ENCODE peak calls at places on chromosomes 2 and 18, in seven cellular contexts. Y, W, I, D, K, T and G are unnamed samples.

GRCh38 chr18:37476182-37476581 is 89.4 kb downstream of the CELF4 start:
- DNase-seq in Y (no peak), W (no peak), I (no peak), D (no peak), K (peak; percentile 91), T (no peak), G (no peak)

GRCh38 chr2:25711641-25712369 is 38.4 kb upstream of the DTNB start:
- DNase-seq in Y (no peak), W (no peak), I (no peak), D (no peak), K (peak; percentile 69), T (no peak), G (peak; percentile 40)

GRCh38 chr18:63317556-63317946 is 2.0 kb downstream of the BCL2 start:
- DNase-seq in Y (no peak), W (no peak), I (no peak), D (no peak), K (no peak), T (no peak), G (no peak)

GRCh38 chr2:6914829-6915228 is 2.4 kb upstream of the RNF144A start:
- DNase-seq in Y (no peak), W (no peak), I (peak; percentile 43), D (no peak), K (no peak), T (no peak), G (no peak)

GRCh38 chr2:20680744-20681143 is 13.8 kb downstream of the GDF7 start:
- DNase-seq in Y (no peak), W (no peak), I (no peak), D (no peak), K (no peak), T (no peak), G (no peak)

GRCh38 chr2:85303780-85304531 is 23.8 kb downstream of the TGOLN2 start:
- DNase-seq in Y (no peak), W (no peak), I (no peak), D (no peak), K (no peak), T (no peak), G (no peak)

GRCh38 chr18:79912994-79913831 is 38.2 kb downstream of the SLC66A2 start:
- DNase-seq in Y (no peak), W (no peak), I (no peak), D (peak; percentile 38), K (peak; percentile 72), T (no peak), G (peak; percentile 56)

GRCh38 chr2:867296-867695 is 83.4 kb upstream of the SNTG2 start:
- DNase-seq in Y (no peak), W (no peak), I (no peak), D (no peak), K (no peak), T (no peak), G (peak; percentile 27)

GRCh38 chr18:22408059-22408458 is 9.7 kb downstream of the CTAGE1 start:
- DNase-seq in Y (no peak), W (no peak), I (no peak), D (no peak), K (no peak), T (no peak), G (no peak)

GRCh38 chr2:74293191-74294065 is 49.8 kb downstream of the SLC4A5 start:
- DNase-seq in Y (no peak), W (no peak), I (no peak), D (no peak), K (no peak), T (no peak), G (no peak)

GRCh38 chr2:157173740-157174184 is 83.7 kb upstream of the GALNT5 start:
- DNase-seq in Y (no peak), W (peak; percentile 98), I (peak; percentile 82), D (no peak), K (peak; percentile 64), T (no peak), G (no peak)

GRCh38 chr2:61905372-61906186 is at the start of gene COMMD1:
- DNase-seq in Y (peak; percentile 83), W (no peak), I (peak; percentile 31), D (peak; percentile 91), K (peak; percentile 86), T (peak; percentile 29), G (peak; percentile 92)

GRCh38 chr2:155372969-155373368 is 674.5 kb downstream of the KCNJ3 start:
- DNase-seq in Y (no peak), W (no peak), I (no peak), D (no peak), K (no peak), T (no peak), G (no peak)

GRCh38 chr2:48738806-48739205 is 16.7 kb downstream of the LHCGR start:
- DNase-seq in Y (no peak), W (no peak), I (peak; percentile 10), D (no peak), K (peak; percentile 89), T (no peak), G (no peak)

GRCh38 chr2:207202645-207203044 is 36.9 kb upstream of the KLF7 start:
- DNase-seq in Y (no peak), W (no peak), I (no peak), D (no peak), K (peak; percentile 15), T (no peak), G (no peak)

GRCh38 chr2:239579524-239580198 is 178.8 kb upstream of the HDAC4 start:
- DNase-seq in Y (no peak), W (no peak), I (no peak), D (peak; percentile 21), K (no peak), T (no peak), G (peak; percentile 37)

GRCh38 chr2:9971105-9971818 is 19.8 kb downstream of the GRHL1 start:
- DNase-seq in Y (no peak), W (no peak), I (peak; percentile 49), D (no peak), K (no peak), T (no peak), G (no peak)

GRCh38 chr2:33583194-33583938 is 15.7 kb downstream of the FAM98A start:
- DNase-seq in Y (no peak), W (no peak), I (no peak), D (no peak), K (no peak), T (no peak), G (no peak)
- H3K27ac ChIP-seq in Y (no peak overlapping the region), W (no peak overlapping the region), I (no peak overlapping the region), D (no peak overlapping the region), K (no peak overlapping the region), T (no peak overlapping the region), G (no peak overlapping the region)

GRCh38 chr2:179050735-179051134 is 798 bp upstream of the CCDC141 start:
- DNase-seq in Y (no peak), W (no peak), I (no peak), D (no peak), K (no peak), T (no peak), G (no peak)
- H3K27ac ChIP-seq in Y (peak overlapping the region; percentile 89), W (no peak overlapping the region), I (no peak overlapping the region), D (no peak overlapping the region), K (no peak overlapping the region), T (no peak overlapping the region), G (peak overlapping the region; percentile 74)

DNA sequence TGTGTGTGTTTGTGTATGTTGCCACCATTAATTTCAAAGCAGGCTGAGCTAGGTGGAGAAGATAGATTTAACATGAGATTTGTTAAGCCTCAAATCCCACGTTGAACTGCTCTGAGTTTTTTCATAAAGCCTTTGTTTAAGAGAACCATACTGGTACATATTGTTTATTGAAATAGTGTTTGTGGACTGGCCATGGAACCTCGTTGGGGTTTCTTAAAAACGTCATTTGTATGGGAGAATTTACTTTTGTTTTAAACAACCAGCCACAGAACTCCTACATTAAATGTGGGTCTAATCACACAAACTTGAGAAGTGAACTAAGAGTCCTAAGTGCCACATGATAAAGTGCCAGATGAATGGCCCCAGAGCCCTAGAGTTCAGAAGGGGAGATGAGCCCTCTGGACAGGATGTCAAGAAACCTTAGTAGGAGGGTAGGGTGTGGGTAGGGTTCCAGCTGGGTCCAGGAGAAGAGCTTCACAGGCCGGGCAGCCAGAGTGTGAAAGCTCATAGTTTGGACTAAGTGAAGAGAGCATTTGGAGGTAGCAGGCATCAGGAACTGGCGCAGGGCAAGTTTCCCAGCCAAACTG is 120.6 kb upstream of the EML6 start:
- DNase-seq in Y (no peak), W (peak; percentile 41), I (no peak), D (no peak), K (no peak), T (no peak), G (no peak)
- H3K27ac ChIP-seq in Y (peak overlapping the region; percentile 82), W (peak overlapping the region; percentile 63), I (no peak overlapping the region), D (peak overlapping the region; percentile 48), K (peak overlapping the region; percentile 25), T (peak overlapping the region; percentile 64), G (peak overlapping the region; percentile 43)

DNA sequence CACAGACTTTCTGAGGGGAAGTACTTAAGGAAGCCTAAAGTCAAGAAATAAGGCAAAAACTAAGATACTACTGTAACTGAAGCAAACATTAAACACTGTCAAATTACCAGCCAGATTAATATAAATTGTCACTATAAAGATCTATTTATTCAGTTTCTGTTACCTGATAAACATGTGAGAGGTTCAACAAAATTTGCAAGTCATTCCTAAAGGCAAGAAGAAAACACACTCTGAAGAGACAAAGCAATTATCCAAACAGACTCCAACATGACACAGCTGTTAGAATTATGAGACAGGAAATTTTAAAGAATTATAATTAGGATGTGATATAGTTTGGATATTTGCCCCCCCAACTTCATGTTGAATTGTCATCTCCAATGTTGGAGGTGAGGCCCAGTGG is 140.4 kb upstream of the COL3A1 start:
- DNase-seq in Y (no peak), W (no peak), I (no peak), D (no peak), K (no peak), T (no peak), G (no peak)
- H3K27ac ChIP-seq in Y (no peak overlapping the region), W (no peak overlapping the region), I (no peak overlapping the region), D (no peak overlapping the region), K (no peak overlapping the region), T (no peak overlapping the region), G (no peak overlapping the region)